ENCODE peak calls at places on chromosome 22, in six cellular contexts. T is ureter, F is anterior cingulate cortex, V is T-helper 9 cell, Y is psoas muscle, X is EL. H is an unnamed sample.

GRCh38 chr22:35616043-35616442 is 1.1 kb downstream of the MB start:
- DNase-seq in T (no peak), F (no peak), V (no peak), Y (no peak), X (no peak), H (no peak)

GRCh38 chr22:45353816-45354215 is 44.1 kb downstream of the FAM118A start:
- DNase-seq in T (no peak), F (no peak), V (no peak), Y (no peak), X (no peak), H (no peak)

GRCh38 chr22:30265851-30266444 is 703 bp downstream of the OSM start:
- DNase-seq in T (no peak), F (no peak), V (peak; percentile 71), Y (no peak), X (no peak), H (peak; percentile 41)

GRCh38 chr22:30871391-30872281 is 96.9 kb downstream of the MORC2 start:
- DNase-seq in T (no peak), F (no peak), V (no peak), Y (no peak), X (no peak), H (no peak)

GRCh38 chr22:48180631-48181030 is 1418.2 kb downstream of the TBC1D22A start:
- DNase-seq in T (no peak), F (no peak), V (no peak), Y (no peak), X (no peak), H (no peak)

GRCh38 chr22:44734278-44734677 is 18.1 kb upstream of the ARHGAP8 start:
- DNase-seq in T (no peak), F (no peak), V (no peak), Y (no peak), X (no peak), H (no peak)

GRCh38 chr22:47918936-47919505 is 1156.6 kb downstream of the TBC1D22A start:
- DNase-seq in T (no peak), F (no peak), V (no peak), Y (no peak), X (no peak), H (no peak)

GRCh38 chr22:29790061-29790460 is 22.9 kb downstream of the UQCR10 start:
- DNase-seq in T (no peak), F (no peak), V (no peak), Y (no peak), X (no peak), H (no peak)

GRCh38 chr22:29716814-29717213 is 3.0 kb upstream of the CABP7 start:
- DNase-seq in T (no peak), F (no peak), V (no peak), Y (peak; percentile 60), X (peak; percentile 71), H (peak; percentile 88)

GRCh38 chr22:46036558-46037408 is 59.8 kb upstream of the WNT7B start:
- DNase-seq in T (no peak), F (no peak), V (no peak), Y (no peak), X (peak; percentile 37), H (no peak)

H was measured in hypothalamus.